ENCODE peak calls at places on chromosomes 4 and X, in ten cellular contexts. T, Y, Z, X, E, L, A, O, I and S are unnamed samples.

GRCh38 chr4:19880205-19880604 is 371.5 kb upstream of the SLIT2 start:
- DNase-seq in Z (no peak), A (no peak), L (peak), T (peak), I (no peak), X (no peak), O (no peak), E (no peak), Y (no peak), S (no peak)

GRCh38 chrX:153637121-153638040 is 9.6 kb upstream of the DUSP9 start:
- DNase-seq in X (no peak), Y (no peak), A (no peak), E (no peak), O (no peak), T (no peak), L (no peak), Z (no peak), I (no peak), S (no peak)

GRCh38 chr4:26074672-26075071 is 160.7 kb downstream of the SMIM20 start:
- DNase-seq in Y (no peak), X (no peak), T (no peak), L (peak), I (no peak), A (no peak), Z (peak), E (no peak), O (peak), S (no peak)

GRCh38 chr4:124278477-124278876 is 434.1 kb downstream of the ANKRD50 start:
- DNase-seq in E (peak), T (peak), I (no peak), Z (no peak), A (no peak), Y (no peak), X (peak), L (peak), O (no peak), S (no peak)

GRCh38 chrX:17062065-17062464 is 115.6 kb downstream of the REPS2 start:
- DNase-seq in E (no peak), A (no peak), Z (no peak), Y (no peak), T (no peak), I (no peak), L (no peak), O (no peak), X (no peak), S (no peak)

GRCh38 chrX:153643431-153644351 is 3.3 kb upstream of the DUSP9 start:
- DNase-seq in A (no peak), E (no peak), Y (peak), X (no peak), T (peak), L (peak), O (no peak), Z (no peak), I (no peak), S (no peak)

GRCh38 chr4:109007976-109008375 is 245.1 kb upstream of the ETNPPL start:
- DNase-seq in Z (no peak), O (no peak), T (no peak), I (no peak), A (no peak), X (no peak), L (no peak), E (no peak), Y (peak), S (no peak)

GRCh38 chr4:8675383-8675782 is 82.8 kb downstream of the CPZ start:
- DNase-seq in L (no peak), X (no peak), O (no peak), E (no peak), A (peak), Z (no peak), I (no peak), T (peak), Y (peak), S (no peak)

DNA sequence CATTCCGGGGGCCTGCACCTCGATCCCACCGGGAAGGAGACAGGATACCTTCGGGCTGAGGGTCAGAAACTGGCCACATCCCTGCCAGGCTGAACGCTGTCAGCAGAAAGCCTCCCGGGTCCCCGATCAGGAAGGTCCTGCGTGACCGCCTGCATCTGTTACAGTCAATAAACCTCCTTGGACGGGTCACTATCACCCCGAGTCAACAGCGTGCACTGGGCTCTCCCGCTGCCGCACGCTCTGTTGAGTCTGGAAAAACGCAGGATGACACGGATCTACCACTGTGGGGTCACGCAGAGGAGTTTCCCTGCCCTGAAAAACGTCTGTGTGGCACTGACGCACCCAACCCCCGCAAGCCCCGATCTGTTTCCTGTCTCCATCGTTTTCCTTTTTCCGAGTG is 12.1 kb downstream of the PPP2R3B start:
- DNase-seq in A (no peak), O (no peak), Y (no peak), E (no peak), I (no peak), Z (no peak), L (peak), X (no peak), T (peak), S (no peak)
- H3K4me3 ChIP-seq in A (peak), O (no peak), Y (peak), E (peak), I (peak), Z (no peak), L (peak), X (no peak), T (peak), S (peak)

DNA sequence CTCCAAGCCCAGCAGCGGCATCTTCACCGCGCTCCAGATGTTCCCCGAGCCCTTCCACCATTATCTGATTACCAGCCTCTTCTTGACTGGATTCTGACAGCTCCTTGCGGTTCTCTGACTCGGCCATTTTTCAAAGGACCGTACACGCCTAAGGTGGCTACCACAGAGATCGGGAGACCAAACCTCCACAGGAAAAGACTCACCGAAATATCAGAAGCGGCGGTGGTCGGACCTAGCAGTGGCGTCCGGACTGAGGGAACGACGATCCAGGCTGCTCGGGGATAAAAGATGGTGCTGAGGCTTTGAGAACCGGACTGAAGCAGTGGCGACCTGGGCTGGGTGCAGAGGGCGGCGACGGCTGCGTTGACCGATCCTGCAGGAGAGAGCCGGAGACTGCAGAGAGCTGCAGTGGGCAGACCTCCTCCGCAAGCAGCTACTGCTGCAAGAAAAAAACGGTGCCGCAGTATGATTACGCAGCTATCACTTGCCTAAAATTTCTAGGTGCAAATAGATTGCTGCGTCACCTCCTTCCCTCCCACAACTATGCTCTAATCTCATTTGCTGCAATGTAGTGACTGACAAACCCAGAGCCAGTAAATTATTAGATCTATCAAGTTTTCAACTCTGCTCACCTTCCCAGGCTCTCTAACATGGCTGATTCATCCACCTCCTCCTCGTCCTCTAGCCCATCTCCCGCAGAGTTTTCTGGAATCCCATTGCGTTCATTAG is at the start of gene NAP1L2:
- DNase-seq in I (no peak), T (peak), X (peak), E (peak), A (peak), L (no peak), O (peak), Y (peak), Z (peak), S (peak)
- H3K4me3 ChIP-seq in I (peak), T (peak), X (peak), E (peak), A (peak), L (peak), O (peak), Y (peak), Z (no peak), S (peak)

GRCh38 chr4:86500527-86500926 is 93.6 kb upstream of the PTPN13 start:
- DNase-seq in Y (no peak), A (no peak), I (no peak), E (no peak), T (peak), Z (no peak), O (no peak), X (no peak), L (no peak), S (no peak)
- H3K4me3 ChIP-seq in Y (no peak), A (no peak), I (no peak), E (no peak), T (no peak), Z (no peak), O (no peak), X (no peak), L (no peak), S (no peak)

GRCh38 chr4:103720661-103721060 is 876 bp upstream of the TACR3 start:
- DNase-seq in Z (no peak), A (no peak), L (no peak), X (no peak), Y (no peak), O (no peak), E (no peak), T (no peak), I (no peak), S (no peak)

GRCh38 chr4:103719320-103720204 is at the start of gene TACR3:
- DNase-seq in X (no peak), A (peak), I (peak), Z (no peak), E (no peak), O (no peak), L (no peak), T (peak), Y (peak), S (no peak)

GRCh38 chr4:103721251-103721650 is 1.5 kb upstream of the TACR3 start:
- DNase-seq in Z (no peak), I (no peak), X (no peak), Y (no peak), E (no peak), O (no peak), T (peak), L (no peak), A (no peak), S (no peak)

DNA sequence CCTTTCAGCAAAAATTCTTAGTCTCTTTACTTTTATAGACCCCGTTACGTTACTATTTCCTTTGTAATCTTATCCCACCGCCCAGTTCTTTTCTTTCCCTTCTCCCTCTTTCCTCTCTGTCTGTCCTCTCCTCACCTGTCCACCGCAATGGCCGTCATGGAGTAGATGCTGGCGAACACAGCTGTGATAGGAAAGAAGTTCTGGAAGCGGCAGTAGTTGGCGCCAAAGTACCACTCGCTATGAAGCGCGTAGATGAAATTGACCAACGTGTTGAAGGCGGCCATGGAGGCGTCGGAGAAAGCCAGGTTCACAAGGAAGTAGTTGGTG is 829 bp downstream of the TACR3 start:
- DNase-seq in Y (peak), I (no peak), E (no peak), Z (no peak), L (no peak), X (peak), A (no peak), O (no peak), T (no peak), S (no peak)
- H3K4me3 ChIP-seq in Y (peak), I (peak), E (peak), Z (no peak), L (peak), X (peak), A (peak), O (peak), T (no peak), S (peak)